ENCODE peak calls at places on chromosome 4, in five cellular contexts. F is central memory CD4-positive, alpha-beta T cell; M is nucleus accumbens; L is activated naive CD4-positive, alpha-beta T cell treated with anti-CD3 and anti-CD28 coated beads, Interleukin-2, amount 50 U/mL, for 16 hours; Q is RKO. H is an unnamed sample.
A peak's percentile ranks its signal among the peaks of the same experiment; 100 is the strongest.

GRCh38 chr4:188819243-188819642 is 680.0 kb downstream of the TRIML1 start:
- DNase-seq in F (no peak), M (no peak), L (no peak), Q (no peak), H (no peak)

GRCh38 chr4:154534296-154534695 is 15.9 kb downstream of the PLRG1 start:
- DNase-seq in F (no peak), M (no peak), L (no peak), Q (no peak), H (no peak)

GRCh38 chr4:87423313-87424031 is 1.1 kb downstream of the NUDT9 start:
- DNase-seq in F (no peak), M (no peak), L (no peak), Q (peak; percentile 46), H (no peak)

GRCh38 chr4:17447056-17447455 is 64.8 kb downstream of the QDPR start:
- DNase-seq in F (no peak), M (no peak), L (no peak), Q (peak; percentile 21), H (no peak)

GRCh38 chr4:15336410-15337184 is 91.2 kb upstream of the C1QTNF7 start:
- DNase-seq in F (no peak), M (no peak), L (no peak), Q (peak; percentile 14), H (no peak)

GRCh38 chr4:2284934-2285664 is 23.2 kb upstream of the MXD4 start:
- DNase-seq in F (no peak), M (no peak), L (no peak), Q (peak; percentile 25), H (no peak)

GRCh38 chr4:99803702-99804101 is 12.9 kb upstream of the DAPP1 start:
- DNase-seq in F (no peak), M (no peak), L (no peak), Q (no peak), H (no peak)

GRCh38 chr4:6250235-6250983 is 19.2 kb upstream of the WFS1 start:
- DNase-seq in F (peak; percentile 60), M (no peak), L (no peak), Q (peak; percentile 63), H (peak; percentile 53)

GRCh38 chr4:55609393-55609821 is 17.4 kb upstream of the PDCL2 start:
- DNase-seq in F (no peak), M (no peak), L (no peak), Q (no peak), H (no peak)

GRCh38 chr4:6446130-6446482 is 26.3 kb downstream of the PPP2R2C start:
- DNase-seq in F (no peak), M (no peak), L (no peak), Q (no peak), H (no peak)

GRCh38 chr4:169439244-169439643 is 168.5 kb upstream of the SH3RF1 start:
- DNase-seq in F (no peak), M (no peak), L (no peak), Q (no peak), H (no peak)

GRCh38 chr4:78923459-78924312 is 15.6 kb downstream of the PAQR3 start:
- DNase-seq in F (no peak), M (no peak), L (no peak), Q (peak; percentile 14), H (no peak)

GRCh38 chr4:174212061-174212460 is 71.4 kb downstream of the FBXO8 start:
- DNase-seq in F (no peak), M (no peak), L (no peak), Q (no peak), H (no peak)

GRCh38 chr4:30610361-30610760 is 109.8 kb upstream of the PCDH7 start:
- DNase-seq in F (no peak), M (no peak), L (no peak), Q (no peak), H (no peak)

GRCh38 chr4:144674711-144675110 is 28.8 kb downstream of the HHIP start:
- DNase-seq in F (no peak), M (no peak), L (no peak), Q (no peak), H (no peak)

GRCh38 chr4:147822128-147822527 is 90.2 kb downstream of the ARHGAP10 start:
- DNase-seq in F (no peak), M (no peak), L (no peak), Q (no peak), H (no peak)

GRCh38 chr4:159689526-159689925 is 586.6 kb downstream of the RAPGEF2 start:
- DNase-seq in F (no peak), M (no peak), L (no peak), Q (no peak), H (no peak)

GRCh38 chr4:13399257-13399656 is 84.9 kb downstream of the RAB28 start:
- DNase-seq in F (no peak), M (no peak), L (no peak), Q (peak; percentile 19), H (no peak)

GRCh38 chr4:6208416-6208815 is 8.1 kb upstream of the JAKMIP1 start:
- DNase-seq in F (no peak), M (no peak), L (no peak), Q (no peak), H (no peak)

GRCh38 chr4:150974251-150974640 is 40.8 kb downstream of the LRBA start:
- DNase-seq in F (no peak), M (no peak), L (no peak), Q (no peak), H (no peak)

GRCh38 chr4:98747659-98748091 is 89.3 kb upstream of the TSPAN5 start:
- DNase-seq in F (no peak), M (no peak), L (no peak), Q (no peak), H (no peak)

GRCh38 chr4:156169011-156169410 is 215.3 kb upstream of the CTSO start:
- DNase-seq in F (no peak), M (no peak), L (no peak), Q (peak; percentile 32), H (no peak)

GRCh38 chr4:10589308-10589707 is 95.3 kb downstream of the CLNK start:
- DNase-seq in F (no peak), M (no peak), L (no peak), Q (no peak), H (no peak)

GRCh38 chr4:84502333-84502954 is 3.4 kb upstream of the NKX6-1 start:
- DNase-seq in F (no peak), M (no peak), L (no peak), Q (no peak), H (no peak)

GRCh38 chr4:171718069-171718468 is 95.1 kb upstream of the GALNTL6 start:
- DNase-seq in F (no peak), M (no peak), L (no peak), Q (no peak), H (no peak)

GRCh38 chr4:10157478-10158354 is 41.1 kb upstream of the WDR1 start:
- DNase-seq in F (peak; percentile 12), M (peak; percentile 46), L (no peak), Q (peak; percentile 73), H (peak; percentile 44)

GRCh38 chr4:64713256-64713840 is 304.1 kb upstream of the TECRL start:
- DNase-seq in F (no peak), M (no peak), L (no peak), Q (peak; percentile 12), H (no peak)

GRCh38 chr4:90148574-90149170 is 21.5 kb downstream of the CCSER1 start:
- DNase-seq in F (no peak), M (no peak), L (no peak), Q (no peak), H (no peak)

H was measured in GM12892.